ENCODE peak calls at places on chromosome 14, in ten cellular contexts. One of them, this sample, is unnamed.

GRCh38 chr14:100649173-100649519 is 61.9 kb upstream of the BEGAIN start:
- DNase-seq in RWPE2: no peak
- DNase-seq in esophagus squamous epithelium: no peak
- DNase-seq in pancreas: no peak
- DNase-seq in AG04449: no peak
- DNase-seq in fibroblast of the aortic adventitia: peak; percentile 65
- DNase-seq in suprapubic skin: no peak
- DNase-seq in adrenal gland: no peak
- DNase-seq in bronchial epithelial cell: no peak
- DNase-seq in astrocyte of the cerebellum: peak; percentile 42
- DNase-seq in this sample: no peak

GRCh38 chr14:59510001-59510400 is 25.7 kb downstream of the JKAMP start:
- DNase-seq in AG04449: no peak
- DNase-seq in pancreas: no peak
- DNase-seq in suprapubic skin: no peak
- DNase-seq in adrenal gland: no peak
- DNase-seq in fibroblast of the aortic adventitia: no peak
- DNase-seq in RWPE2: no peak
- DNase-seq in astrocyte of the cerebellum: no peak
- DNase-seq in esophagus squamous epithelium: no peak
- DNase-seq in bronchial epithelial cell: no peak
- DNase-seq in this sample: no peak

GRCh38 chr14:73424453-73424852 is 33.9 kb downstream of the NUMB start:
- DNase-seq in pancreas: no peak
- DNase-seq in esophagus squamous epithelium: no peak
- DNase-seq in AG04449: no peak
- DNase-seq in fibroblast of the aortic adventitia: no peak
- DNase-seq in RWPE2: no peak
- DNase-seq in astrocyte of the cerebellum: no peak
- DNase-seq in adrenal gland: no peak
- DNase-seq in bronchial epithelial cell: peak; percentile 29
- DNase-seq in suprapubic skin: no peak
- DNase-seq in this sample: no peak

GRCh38 chr14:89219056-89219455 is 198.0 kb downstream of the FOXN3 start:
- DNase-seq in pancreas: no peak
- DNase-seq in RWPE2: no peak
- DNase-seq in suprapubic skin: no peak
- DNase-seq in bronchial epithelial cell: no peak
- DNase-seq in AG04449: no peak
- DNase-seq in astrocyte of the cerebellum: no peak
- DNase-seq in esophagus squamous epithelium: no peak
- DNase-seq in adrenal gland: no peak
- DNase-seq in fibroblast of the aortic adventitia: no peak
- DNase-seq in this sample: no peak

GRCh38 chr14:92728781-92729364 is 19.6 kb downstream of the LGMN start:
- DNase-seq in fibroblast of the aortic adventitia: no peak
- DNase-seq in AG04449: no peak
- DNase-seq in astrocyte of the cerebellum: no peak
- DNase-seq in pancreas: no peak
- DNase-seq in suprapubic skin: no peak
- DNase-seq in adrenal gland: peak; percentile 52
- DNase-seq in esophagus squamous epithelium: no peak
- DNase-seq in RWPE2: peak; percentile 93
- DNase-seq in bronchial epithelial cell: peak; percentile 88
- DNase-seq in this sample: no peak

GRCh38 chr14:63287661-63288483 is 30.9 kb downstream of the GPHB5 start:
- DNase-seq in RWPE2: no peak
- DNase-seq in esophagus squamous epithelium: no peak
- DNase-seq in pancreas: no peak
- DNase-seq in AG04449: peak; percentile 28
- DNase-seq in bronchial epithelial cell: no peak
- DNase-seq in fibroblast of the aortic adventitia: peak; percentile 47
- DNase-seq in astrocyte of the cerebellum: no peak
- DNase-seq in adrenal gland: no peak
- DNase-seq in suprapubic skin: no peak
- DNase-seq in this sample: no peak

GRCh38 chr14:38098074-38098846 is 109.4 kb upstream of the SSTR1 start:
- DNase-seq in RWPE2: no peak
- DNase-seq in esophagus squamous epithelium: no peak
- DNase-seq in bronchial epithelial cell: peak; percentile 42
- DNase-seq in pancreas: no peak
- DNase-seq in fibroblast of the aortic adventitia: peak; percentile 35
- DNase-seq in astrocyte of the cerebellum: peak; percentile 34
- DNase-seq in AG04449: peak; percentile 73
- DNase-seq in suprapubic skin: no peak
- DNase-seq in adrenal gland: no peak
- DNase-seq in this sample: peak; percentile 54

GRCh38 chr14:42527141-42527540 is 920.5 kb downstream of the LRFN5 start:
- DNase-seq in adrenal gland: no peak
- DNase-seq in bronchial epithelial cell: no peak
- DNase-seq in fibroblast of the aortic adventitia: no peak
- DNase-seq in suprapubic skin: no peak
- DNase-seq in AG04449: no peak
- DNase-seq in astrocyte of the cerebellum: no peak
- DNase-seq in RWPE2: no peak
- DNase-seq in pancreas: no peak
- DNase-seq in esophagus squamous epithelium: no peak
- DNase-seq in this sample: no peak

GRCh38 chr14:89551432-89551831 is 134.4 kb upstream of the FOXN3 start:
- DNase-seq in esophagus squamous epithelium: no peak
- DNase-seq in astrocyte of the cerebellum: no peak
- DNase-seq in AG04449: no peak
- DNase-seq in RWPE2: no peak
- DNase-seq in pancreas: no peak
- DNase-seq in fibroblast of the aortic adventitia: no peak
- DNase-seq in adrenal gland: no peak
- DNase-seq in bronchial epithelial cell: no peak
- DNase-seq in suprapubic skin: no peak
- DNase-seq in this sample: no peak

GRCh38 chr14:100989924-100990323 is 86.4 kb upstream of the RTL1 start:
- DNase-seq in astrocyte of the cerebellum: no peak
- DNase-seq in pancreas: no peak
- DNase-seq in bronchial epithelial cell: peak; percentile 64
- DNase-seq in AG04449: no peak
- DNase-seq in RWPE2: no peak
- DNase-seq in suprapubic skin: no peak
- DNase-seq in adrenal gland: no peak
- DNase-seq in fibroblast of the aortic adventitia: no peak
- DNase-seq in esophagus squamous epithelium: no peak
- DNase-seq in this sample: no peak

GRCh38 chr14:58362798-58363412 is 32.8 kb upstream of the TOMM20L start:
- DNase-seq in pancreas: no peak
- DNase-seq in fibroblast of the aortic adventitia: peak; percentile 27
- DNase-seq in suprapubic skin: no peak
- DNase-seq in bronchial epithelial cell: peak; percentile 60
- DNase-seq in esophagus squamous epithelium: no peak
- DNase-seq in AG04449: no peak
- DNase-seq in adrenal gland: no peak
- DNase-seq in astrocyte of the cerebellum: peak; percentile 11
- DNase-seq in RWPE2: no peak
- DNase-seq in this sample: no peak

DNA sequence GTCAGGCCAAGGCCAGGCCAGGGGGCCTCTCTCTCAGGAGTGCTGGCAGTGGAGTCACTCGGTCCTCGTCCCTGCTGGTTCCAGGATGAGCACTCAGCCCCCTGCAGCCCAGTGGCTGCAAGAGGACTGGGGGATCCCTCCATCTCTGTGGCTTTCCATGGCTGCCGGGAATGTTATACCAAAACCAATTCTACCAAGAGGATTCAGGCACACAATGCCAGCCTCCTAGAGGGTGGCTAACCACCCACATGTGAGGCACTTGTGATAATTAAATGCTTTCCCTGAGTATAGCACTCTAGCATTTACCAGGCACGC is 21.9 kb downstream of the ASB2 start:
- DNase-seq in pancreas: no peak
- DNase-seq in fibroblast of the aortic adventitia: no peak
- DNase-seq in esophagus squamous epithelium: no peak
- DNase-seq in AG04449: no peak
- DNase-seq in adrenal gland: no peak
- DNase-seq in RWPE2: no peak
- DNase-seq in suprapubic skin: no peak
- DNase-seq in astrocyte of the cerebellum: no peak
- DNase-seq in bronchial epithelial cell: no peak
- DNase-seq in this sample: no peak
- H3K4me3 ChIP-seq in pancreas: no peak overlapping the region
- H3K4me3 ChIP-seq in fibroblast of the aortic adventitia: no peak overlapping the region
- H3K4me3 ChIP-seq in esophagus squamous epithelium: peak overlapping the region; percentile 15
- H3K4me3 ChIP-seq in AG04449: no peak overlapping the region
- H3K4me3 ChIP-seq in adrenal gland: no peak overlapping the region
- H3K4me3 ChIP-seq in RWPE2: no peak overlapping the region
- H3K4me3 ChIP-seq in suprapubic skin: no peak overlapping the region
- H3K4me3 ChIP-seq in astrocyte of the cerebellum: no peak overlapping the region
- H3K4me3 ChIP-seq in bronchial epithelial cell: no peak overlapping the region
- H3K4me3 ChIP-seq in this sample: no peak overlapping the region

GRCh38 chr14:61479746-61480502 is 158.5 kb downstream of the PRKCH start:
- DNase-seq in RWPE2: no peak
- DNase-seq in bronchial epithelial cell: peak; percentile 91
- DNase-seq in suprapubic skin: no peak
- DNase-seq in pancreas: no peak
- DNase-seq in esophagus squamous epithelium: no peak
- DNase-seq in adrenal gland: no peak
- DNase-seq in fibroblast of the aortic adventitia: peak; percentile 70
- DNase-seq in AG04449: no peak
- DNase-seq in astrocyte of the cerebellum: no peak
- DNase-seq in this sample: no peak
- H3K4me3 ChIP-seq in RWPE2: no peak overlapping the region
- H3K4me3 ChIP-seq in bronchial epithelial cell: no peak overlapping the region
- H3K4me3 ChIP-seq in suprapubic skin: no peak overlapping the region
- H3K4me3 ChIP-seq in pancreas: no peak overlapping the region
- H3K4me3 ChIP-seq in esophagus squamous epithelium: no peak overlapping the region
- H3K4me3 ChIP-seq in adrenal gland: no peak overlapping the region
- H3K4me3 ChIP-seq in fibroblast of the aortic adventitia: no peak overlapping the region
- H3K4me3 ChIP-seq in AG04449: no peak overlapping the region
- H3K4me3 ChIP-seq in astrocyte of the cerebellum: no peak overlapping the region
- H3K4me3 ChIP-seq in this sample: no peak overlapping the region

GRCh38 chr14:23360496-23360895 is 4.5 kb downstream of the EFS start:
- DNase-seq in esophagus squamous epithelium: no peak
- DNase-seq in pancreas: peak; percentile 57
- DNase-seq in astrocyte of the cerebellum: no peak
- DNase-seq in suprapubic skin: peak; percentile 66
- DNase-seq in adrenal gland: no peak
- DNase-seq in fibroblast of the aortic adventitia: no peak
- DNase-seq in bronchial epithelial cell: no peak
- DNase-seq in RWPE2: peak; percentile 73
- DNase-seq in AG04449: no peak
- DNase-seq in this sample: no peak
- H3K4me3 ChIP-seq in esophagus squamous epithelium: no peak overlapping the region
- H3K4me3 ChIP-seq in pancreas: no peak overlapping the region
- H3K4me3 ChIP-seq in astrocyte of the cerebellum: no peak overlapping the region
- H3K4me3 ChIP-seq in suprapubic skin: no peak overlapping the region
- H3K4me3 ChIP-seq in adrenal gland: no peak overlapping the region
- H3K4me3 ChIP-seq in fibroblast of the aortic adventitia: no peak overlapping the region
- H3K4me3 ChIP-seq in bronchial epithelial cell: no peak overlapping the region
- H3K4me3 ChIP-seq in RWPE2: no peak overlapping the region
- H3K4me3 ChIP-seq in AG04449: no peak overlapping the region
- H3K4me3 ChIP-seq in this sample: no peak overlapping the region

DNA sequence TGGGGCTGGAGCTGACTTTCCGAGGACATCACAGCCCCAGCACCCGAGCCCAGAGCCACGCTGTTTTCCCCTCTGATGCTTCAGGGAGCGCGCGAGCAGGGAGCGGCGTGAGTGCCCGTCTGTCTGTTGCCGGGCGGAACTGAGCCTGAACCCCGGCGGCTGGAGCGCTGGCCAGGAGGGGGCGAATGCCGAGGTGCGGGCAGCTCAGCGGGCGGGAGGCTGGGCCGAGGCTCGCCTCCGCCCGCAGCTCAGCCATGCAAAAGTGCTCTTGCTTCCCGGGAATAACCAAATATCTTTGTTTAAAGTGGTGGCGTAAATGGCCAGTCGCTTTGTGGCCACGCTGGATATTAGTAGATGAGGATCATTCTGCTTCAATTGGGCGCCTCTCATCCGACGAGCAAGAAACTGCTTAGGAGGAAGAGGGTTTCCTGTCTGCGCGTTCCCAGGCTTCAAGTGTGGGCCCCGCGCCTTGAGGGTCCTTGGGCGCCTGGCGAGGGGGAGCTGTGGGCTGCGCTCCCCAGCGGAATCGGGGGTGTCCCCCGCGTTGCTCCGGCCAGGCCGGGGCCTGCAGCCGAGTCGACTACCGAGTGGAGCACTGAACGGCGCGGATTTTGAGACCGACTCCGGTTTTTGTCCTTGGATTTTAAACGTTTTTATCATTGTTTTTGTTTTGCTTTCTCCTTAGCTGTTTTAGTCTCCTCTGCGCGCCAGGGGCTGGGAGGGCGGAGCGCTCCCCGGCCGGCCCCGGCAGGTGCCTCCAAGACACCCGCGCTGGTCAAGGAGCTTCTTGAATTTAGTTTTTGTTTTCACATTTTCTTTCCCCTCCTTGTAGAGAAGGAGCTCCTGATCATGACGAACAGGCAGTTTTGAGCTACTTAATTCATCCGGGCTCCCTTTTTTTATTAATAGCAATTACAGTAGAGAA is 831 bp upstream of the NKX2-1 start:
- DNase-seq in astrocyte of the cerebellum: no peak
- DNase-seq in RWPE2: no peak
- DNase-seq in suprapubic skin: no peak
- DNase-seq in esophagus squamous epithelium: no peak
- DNase-seq in bronchial epithelial cell: no peak
- DNase-seq in adrenal gland: no peak
- DNase-seq in pancreas: no peak
- DNase-seq in AG04449: no peak
- DNase-seq in fibroblast of the aortic adventitia: no peak
- DNase-seq in this sample: no peak
- H3K4me3 ChIP-seq in astrocyte of the cerebellum: no peak overlapping the region
- H3K4me3 ChIP-seq in RWPE2: peak overlapping the region; percentile 5
- H3K4me3 ChIP-seq in suprapubic skin: peak overlapping the region; percentile 44
- H3K4me3 ChIP-seq in esophagus squamous epithelium: peak overlapping the region; percentile 41
- H3K4me3 ChIP-seq in bronchial epithelial cell: peak overlapping the region; percentile 52
- H3K4me3 ChIP-seq in adrenal gland: no peak overlapping the region
- H3K4me3 ChIP-seq in pancreas: peak overlapping the region; percentile 42
- H3K4me3 ChIP-seq in AG04449: peak overlapping the region; percentile 1
- H3K4me3 ChIP-seq in fibroblast of the aortic adventitia: no peak overlapping the region
- H3K4me3 ChIP-seq in this sample: no peak overlapping the region

GRCh38 chr14:20606190-20606901 is 15.2 kb upstream of the RNASE12 start:
- DNase-seq in RWPE2: no peak
- DNase-seq in pancreas: no peak
- DNase-seq in AG04449: no peak
- DNase-seq in bronchial epithelial cell: peak; percentile 57
- DNase-seq in fibroblast of the aortic adventitia: peak; percentile 50
- DNase-seq in suprapubic skin: no peak
- DNase-seq in astrocyte of the cerebellum: no peak
- DNase-seq in esophagus squamous epithelium: no peak
- DNase-seq in adrenal gland: peak; percentile 41
- DNase-seq in this sample: no peak
- H3K4me3 ChIP-seq in RWPE2: no peak overlapping the region
- H3K4me3 ChIP-seq in pancreas: no peak overlapping the region
- H3K4me3 ChIP-seq in AG04449: no peak overlapping the region
- H3K4me3 ChIP-seq in bronchial epithelial cell: no peak overlapping the region
- H3K4me3 ChIP-seq in fibroblast of the aortic adventitia: no peak overlapping the region
- H3K4me3 ChIP-seq in suprapubic skin: no peak overlapping the region
- H3K4me3 ChIP-seq in astrocyte of the cerebellum: no peak overlapping the region
- H3K4me3 ChIP-seq in esophagus squamous epithelium: no peak overlapping the region
- H3K4me3 ChIP-seq in adrenal gland: no peak overlapping the region
- H3K4me3 ChIP-seq in this sample: no peak overlapping the region

DNA sequence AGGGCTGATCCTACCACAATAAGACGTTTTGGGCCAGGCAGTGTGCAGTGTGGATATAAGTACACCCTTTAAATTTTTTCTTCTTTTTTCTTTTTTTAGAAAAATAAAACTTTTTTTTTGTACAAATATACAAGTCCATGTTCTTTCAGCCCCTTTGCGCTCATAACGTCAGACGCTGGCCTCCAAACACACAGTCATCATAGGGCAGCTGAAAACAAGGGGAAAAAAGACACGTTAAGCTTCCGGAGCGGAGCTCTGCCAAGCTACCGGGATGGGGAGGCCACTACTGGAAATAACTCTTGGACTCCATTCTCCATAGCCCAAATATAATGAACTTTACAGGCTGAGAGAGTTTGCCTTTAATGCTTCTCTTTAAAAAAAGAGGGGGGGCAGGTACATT is 2.7 kb downstream of the NFKBIA start:
- DNase-seq in RWPE2: no peak
- DNase-seq in bronchial epithelial cell: no peak
- DNase-seq in pancreas: no peak
- DNase-seq in fibroblast of the aortic adventitia: peak; percentile 52
- DNase-seq in adrenal gland: no peak
- DNase-seq in AG04449: no peak
- DNase-seq in suprapubic skin: no peak
- DNase-seq in esophagus squamous epithelium: no peak
- DNase-seq in astrocyte of the cerebellum: no peak
- DNase-seq in this sample: no peak
- H3K4me3 ChIP-seq in RWPE2: no peak overlapping the region
- H3K4me3 ChIP-seq in bronchial epithelial cell: peak overlapping the region; percentile 94
- H3K4me3 ChIP-seq in pancreas: peak overlapping the region; percentile 81
- H3K4me3 ChIP-seq in fibroblast of the aortic adventitia: peak overlapping the region; percentile 98
- H3K4me3 ChIP-seq in adrenal gland: peak overlapping the region; percentile 99
- H3K4me3 ChIP-seq in AG04449: peak overlapping the region; percentile 87
- H3K4me3 ChIP-seq in suprapubic skin: peak overlapping the region; percentile 97
- H3K4me3 ChIP-seq in esophagus squamous epithelium: peak overlapping the region; percentile 99
- H3K4me3 ChIP-seq in astrocyte of the cerebellum: peak overlapping the region; percentile 70
- H3K4me3 ChIP-seq in this sample: peak overlapping the region; percentile 72

This sample was measured in skeletal muscle cell.